ENCODE peak calls at places on chromosome 4, in seven cellular contexts. W is A549, H is fibroblast of pulmonary artery, Q is breast epithelium, B is fibroblast of lung, S is activated B cell treated with CpG ODN at 0.5 μM for 24 hours, O is heart right ventricle. A is an unnamed sample.

GRCh38 chr4:122603156-122603574 is 17.7 kb downstream of the IL21 start:
- DNase-seq in W (no peak), H (no peak), Q (no peak), B (peak), S (no peak), O (no peak), A (no peak)

GRCh38 chr4:57187241-57187640 is 77.1 kb upstream of the IGFBP7 start:
- DNase-seq in W (no peak), H (no peak), Q (no peak), B (no peak), S (no peak), O (no peak), A (no peak)

GRCh38 chr4:154277164-154277563 is 214.4 kb downstream of the DCHS2 start:
- DNase-seq in W (no peak), H (no peak), Q (no peak), B (no peak), S (no peak), O (no peak), A (no peak)

GRCh38 chr4:98939892-98940298 is 11.0 kb upstream of the EIF4E start:
- DNase-seq in W (peak), H (peak), Q (no peak), B (peak), S (no peak), O (no peak), A (no peak)

GRCh38 chr4:151766691-151767090 is 5.9 kb upstream of the GATB start:
- DNase-seq in W (peak), H (no peak), Q (no peak), B (no peak), S (no peak), O (no peak), A (no peak)

GRCh38 chr4:26326791-26327190 is 6.0 kb downstream of the RBPJ start:
- DNase-seq in W (no peak), H (peak), Q (no peak), B (peak), S (no peak), O (no peak), A (no peak)

GRCh38 chr4:188714488-188714887 is 575.2 kb downstream of the TRIML1 start:
- DNase-seq in W (no peak), H (no peak), Q (no peak), B (no peak), S (no peak), O (no peak), A (no peak)

GRCh38 chr4:152342293-152342692 is 193.6 kb downstream of the FBXW7 start:
- DNase-seq in W (no peak), H (no peak), Q (no peak), B (peak), S (no peak), O (no peak), A (no peak)

GRCh38 chr4:152072001-152072485 is 311.2 kb upstream of the GATB start:
- DNase-seq in W (no peak), H (no peak), Q (no peak), B (no peak), S (no peak), O (peak), A (no peak)

GRCh38 chr4:80434238-80434637 is 98.7 kb downstream of the CFAP299 start:
- DNase-seq in W (no peak), H (peak), Q (no peak), B (peak), S (no peak), O (no peak), A (no peak)

GRCh38 chr4:128244379-128244778 is 43.2 kb downstream of the PGRMC2 start:
- DNase-seq in W (no peak), H (no peak), Q (no peak), B (no peak), S (no peak), O (no peak), A (no peak)

GRCh38 chr4:85861064-85861767 is 386.3 kb downstream of the ARHGAP24 start:
- DNase-seq in W (no peak), H (peak), Q (no peak), B (no peak), S (no peak), O (no peak), A (no peak)

GRCh38 chr4:16603178-16603577 is 295.3 kb downstream of the LDB2 start:
- DNase-seq in W (no peak), H (no peak), Q (no peak), B (no peak), S (no peak), O (no peak), A (no peak)

GRCh38 chr4:17781072-17781830 is at the start of gene FAM184B:
- DNase-seq in W (no peak), H (no peak), Q (no peak), B (no peak), S (no peak), O (peak), A (no peak)

GRCh38 chr4:5157721-5158390 is 106.6 kb downstream of the STK32B start:
- DNase-seq in W (peak), H (no peak), Q (no peak), B (no peak), S (no peak), O (no peak), A (no peak)

GRCh38 chr4:89511776-89512175 is 204.2 kb upstream of the GPRIN3 start:
- DNase-seq in W (no peak), H (no peak), Q (no peak), B (no peak), S (no peak), O (no peak), A (no peak)

GRCh38 chr4:89509708-89510269 is 202.2 kb upstream of the GPRIN3 start:
- DNase-seq in W (no peak), H (peak), Q (no peak), B (peak), S (no peak), O (no peak), A (peak)

GRCh38 chr4:89506866-89507494 is 199.4 kb upstream of the GPRIN3 start:
- DNase-seq in W (no peak), H (peak), Q (no peak), B (no peak), S (no peak), O (no peak), A (no peak)
- TF ChIP-seq CTCF in W (no peak), H (no peak), Q (no peak), B (no peak), S (no peak), O (no peak), A (no peak)

GRCh38 chr4:28536124-28536523 is 1675.5 kb downstream of the STIM2 start:
- DNase-seq in W (no peak), H (no peak), Q (no peak), B (no peak), S (no peak), O (no peak), A (no peak)
- TF ChIP-seq CTCF in W (no peak), H (no peak), Q (no peak), B (no peak), S (no peak), O (no peak), A (no peak)

GRCh38 chr4:71050809-71051208 is 57.4 kb downstream of the DCK start:
- DNase-seq in W (no peak), H (no peak), Q (no peak), B (peak), S (no peak), O (no peak), A (no peak)
- TF ChIP-seq CTCF in W (no peak), H (no peak), Q (no peak), B (no peak), S (no peak), O (no peak), A (no peak)

GRCh38 chr4:1576961-1577814 is 106.9 kb downstream of the FAM53A start:
- DNase-seq in W (no peak), H (no peak), Q (no peak), B (no peak), S (no peak), O (peak), A (no peak)

GRCh38 chr4:1577818-1578217 is 106.3 kb downstream of the FAM53A start:
- DNase-seq in W (no peak), H (no peak), Q (no peak), B (no peak), S (no peak), O (peak), A (no peak)

GRCh38 chr4:1579834-1580686 is 104.1 kb downstream of the FAM53A start:
- DNase-seq in W (peak), H (peak), Q (peak), B (no peak), S (peak), O (peak), A (peak)

GRCh38 chr4:1578301-1578781 is 105.8 kb downstream of the FAM53A start:
- DNase-seq in W (no peak), H (no peak), Q (no peak), B (no peak), S (no peak), O (peak), A (no peak)

GRCh38 chr4:1578968-1579833 is 104.9 kb downstream of the FAM53A start:
- DNase-seq in W (peak), H (peak), Q (peak), B (peak), S (peak), O (peak), A (peak)
- TF ChIP-seq CTCF in W (peak), H (no peak), Q (no peak), B (no peak), S (no peak), O (peak), A (peak)

A was measured in GM13977.